ENCODE peak calls at places on chromosomes 2 and 18, in four cellular contexts. H is PC-9, S is GM23338, A is A673. M is an unnamed sample.

GRCh38 chr2:65199891-65200290 is 27.7 kb upstream of the ACTR2 start:
- DNase-seq in H (no peak), S (no peak), A (no peak), M (no peak)

GRCh38 chr2:65420712-65421431 is 11.5 kb downstream of the SPRED2 start:
- DNase-seq in H (peak), S (peak), A (peak), M (no peak)

GRCh38 chr2:39996653-39997080 is 217.6 kb upstream of the THUMPD2 start:
- DNase-seq in H (no peak), S (no peak), A (no peak), M (peak)

GRCh38 chr2:190791347-190791982 is 89.2 kb upstream of the GLS start:
- DNase-seq in H (peak), S (no peak), A (peak), M (peak)

GRCh38 chr2:84393829-84394228 is 65.3 kb downstream of the SUCLG1 start:
- DNase-seq in H (no peak), S (no peak), A (no peak), M (no peak)

GRCh38 chr18:59079264-59079972 is 60.3 kb upstream of the SEC11C start:
- DNase-seq in H (no peak), S (no peak), A (no peak), M (no peak)

GRCh38 chr2:175829741-175830140 is 172.3 kb downstream of the LNPK start:
- DNase-seq in H (no peak), S (no peak), A (no peak), M (no peak)

GRCh38 chr2:233674995-233675394 is 3.3 kb downstream of the UGT1A9 start:
- DNase-seq in H (peak), S (peak), A (peak), M (no peak)

GRCh38 chr2:8612734-8613179 is 69.1 kb upstream of the ID2 start:
- DNase-seq in H (no peak), S (no peak), A (no peak), M (no peak)

GRCh38 chr18:22503803-22504202 is 86.1 kb upstream of the CTAGE1 start:
- DNase-seq in H (no peak), S (no peak), A (no peak), M (no peak)

GRCh38 chr2:120343433-120344105 is 2.4 kb upstream of the INHBB start:
- DNase-seq in H (peak), S (peak), A (peak), M (peak)

GRCh38 chr2:120343100-120343432 is 2.9 kb upstream of the INHBB start:
- DNase-seq in H (no peak), S (no peak), A (no peak), M (no peak)

GRCh38 chr2:120344991-120345975 is 653 bp upstream of the INHBB start:
- DNase-seq in H (no peak), S (peak), A (peak), M (no peak)

GRCh38 chr2:120346034-120346666 is at the start of gene INHBB:
- DNase-seq in H (no peak), S (peak), A (no peak), M (no peak)

DNA sequence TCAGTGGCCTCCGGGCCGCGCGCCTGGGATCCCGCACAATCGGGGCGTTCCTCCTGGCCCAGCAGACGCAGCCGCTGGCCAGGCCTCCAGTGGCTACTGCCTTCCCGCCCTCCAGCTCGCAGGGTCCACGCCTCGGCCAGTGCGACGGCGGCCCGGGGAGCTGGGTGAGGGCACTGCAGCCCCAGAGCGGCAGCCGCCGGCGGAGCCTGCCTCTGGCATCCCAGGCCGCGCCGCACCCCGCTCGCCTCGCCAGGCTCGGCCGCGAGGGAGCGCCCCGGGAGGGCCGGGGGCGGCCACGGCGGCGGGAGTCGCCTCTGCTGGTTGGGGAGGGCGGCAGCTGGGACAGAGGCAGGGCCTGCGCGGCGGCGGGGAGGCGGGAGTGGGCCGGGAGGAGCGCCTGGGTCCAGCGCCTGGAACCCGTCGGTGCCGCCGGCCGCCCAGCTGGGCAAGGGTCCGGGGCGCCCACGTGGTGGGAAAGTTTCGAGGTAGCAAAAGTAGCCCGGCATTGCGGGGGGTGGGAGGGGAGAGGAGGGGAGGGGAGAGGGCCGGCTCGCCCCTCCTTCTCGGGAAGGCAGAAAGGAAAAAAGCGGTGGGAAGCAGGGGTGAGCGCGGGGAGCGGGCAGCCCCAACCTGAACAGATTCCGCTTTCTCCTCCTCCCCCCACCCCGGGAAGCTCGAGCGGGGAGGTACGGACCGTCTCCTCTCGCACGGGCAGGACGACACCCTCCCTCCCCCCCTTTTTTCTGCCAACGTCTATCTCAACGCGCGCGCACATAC is 1.5 kb upstream of the INHBB start:
- DNase-seq in H (peak), S (peak), A (no peak), M (no peak)
- TF ChIP-seq EZH2 in H (no peak), S (peak), A (peak), M (no peak)

GRCh38 chr2:152396763-152397162 is 61.8 kb downstream of the FMNL2 start:
- DNase-seq in H (no peak), S (no peak), A (no peak), M (no peak)
- TF ChIP-seq EZH2 in H (no peak), S (no peak), A (no peak), M (no peak)

GRCh38 chr2:19358242-19359020 is at the start of gene OSR1:
- DNase-seq in H (no peak), S (peak), A (no peak), M (peak)

GRCh38 chr2:19355931-19356544 is 2.4 kb downstream of the OSR1 start:
- DNase-seq in H (no peak), S (peak), A (no peak), M (peak)

GRCh38 chr2:19355416-19355821 is 3.0 kb downstream of the OSR1 start:
- DNase-seq in H (no peak), S (no peak), A (no peak), M (peak)

GRCh38 chr2:19357383-19358241 is 811 bp downstream of the OSR1 start:
- DNase-seq in H (no peak), S (peak), A (no peak), M (peak)

DNA sequence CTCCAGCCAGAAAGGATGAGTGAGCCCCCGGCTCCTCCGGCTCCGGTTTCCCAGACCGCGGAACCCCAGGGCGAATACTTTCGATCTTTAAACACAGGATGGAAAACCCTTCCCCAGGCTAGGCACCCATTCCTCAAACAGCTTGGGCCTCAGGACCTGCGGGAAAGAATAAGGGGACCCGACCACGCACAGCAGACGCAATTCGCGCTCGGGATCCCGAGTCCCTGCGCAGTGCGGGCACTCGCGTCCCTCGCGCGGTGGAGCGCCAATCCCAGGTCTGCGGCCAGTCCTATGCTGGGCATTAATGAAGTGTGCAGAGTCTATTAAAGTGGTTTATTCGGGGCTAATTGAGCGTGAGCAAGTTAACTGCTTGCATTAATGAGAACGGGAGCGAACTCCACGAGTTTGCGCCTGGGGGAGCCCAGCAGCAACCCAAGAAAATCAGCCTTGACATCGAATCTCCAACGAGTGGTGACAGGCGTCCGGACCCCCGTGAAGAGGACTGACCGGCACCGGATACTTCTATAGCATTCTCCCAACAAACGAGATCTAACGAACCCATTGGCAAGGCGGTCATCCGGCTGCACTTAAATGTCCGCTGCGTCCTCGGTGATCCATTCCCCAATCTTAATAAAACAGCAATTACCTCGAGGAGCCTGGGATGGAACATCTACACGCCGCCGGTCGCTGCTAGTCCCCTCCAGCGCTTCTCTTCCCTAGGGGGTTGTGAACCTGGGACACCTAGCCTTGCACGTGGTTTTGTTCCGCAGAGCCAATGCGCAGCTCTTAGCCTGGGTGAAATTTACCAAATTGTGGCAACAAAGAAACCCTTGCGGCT is 1.7 kb downstream of the OSR1 start:
- DNase-seq in H (no peak), S (peak), A (no peak), M (peak)
- TF ChIP-seq EZH2 in H (no peak), S (peak), A (no peak), M (no peak)

GRCh38 chr2:218991674-218992168 is 1.5 kb downstream of the CRYBA2 start:
- DNase-seq in H (no peak), S (peak), A (no peak), M (peak)

GRCh38 chr2:218990052-218990451 is 3.2 kb downstream of the CRYBA2 start:
- DNase-seq in H (no peak), S (no peak), A (no peak), M (no peak)

GRCh38 chr2:218988650-218989049 is 3.7 kb upstream of the FEV start:
- DNase-seq in H (no peak), S (no peak), A (no peak), M (no peak)

GRCh38 chr2:218992196-218992595 is 1.0 kb downstream of the CRYBA2 start:
- DNase-seq in H (no peak), S (no peak), A (no peak), M (no peak)

DNA sequence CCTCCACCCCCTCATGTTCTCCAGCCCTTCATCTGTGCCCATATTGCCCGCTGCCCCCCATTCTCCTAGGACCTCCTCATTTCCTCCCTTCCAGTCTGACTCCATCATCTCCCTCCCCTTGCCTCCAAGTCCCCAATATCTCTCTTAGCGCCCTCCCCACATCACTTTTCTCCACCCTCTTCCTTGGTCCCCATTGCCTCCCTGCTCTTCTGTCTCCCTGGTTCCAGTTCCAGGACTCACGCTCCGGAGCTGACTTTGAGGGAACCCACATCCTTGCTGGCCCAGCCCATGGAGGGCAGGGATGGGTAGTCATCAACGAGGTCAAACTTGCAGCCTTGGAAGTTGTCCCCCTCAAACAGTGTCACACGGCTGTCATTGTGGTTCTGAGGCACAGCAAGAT is 2.6 kb downstream of the CRYBA2 start:
- DNase-seq in H (no peak), S (no peak), A (no peak), M (no peak)
- TF ChIP-seq EZH2 in H (no peak), S (peak), A (no peak), M (no peak)

GRCh38 chr2:128777091-128778045 is 458.7 kb upstream of the HS6ST1 start:
- DNase-seq in H (no peak), S (no peak), A (no peak), M (no peak)
- TF ChIP-seq EZH2 in H (no peak), S (no peak), A (no peak), M (no peak)

DNA sequence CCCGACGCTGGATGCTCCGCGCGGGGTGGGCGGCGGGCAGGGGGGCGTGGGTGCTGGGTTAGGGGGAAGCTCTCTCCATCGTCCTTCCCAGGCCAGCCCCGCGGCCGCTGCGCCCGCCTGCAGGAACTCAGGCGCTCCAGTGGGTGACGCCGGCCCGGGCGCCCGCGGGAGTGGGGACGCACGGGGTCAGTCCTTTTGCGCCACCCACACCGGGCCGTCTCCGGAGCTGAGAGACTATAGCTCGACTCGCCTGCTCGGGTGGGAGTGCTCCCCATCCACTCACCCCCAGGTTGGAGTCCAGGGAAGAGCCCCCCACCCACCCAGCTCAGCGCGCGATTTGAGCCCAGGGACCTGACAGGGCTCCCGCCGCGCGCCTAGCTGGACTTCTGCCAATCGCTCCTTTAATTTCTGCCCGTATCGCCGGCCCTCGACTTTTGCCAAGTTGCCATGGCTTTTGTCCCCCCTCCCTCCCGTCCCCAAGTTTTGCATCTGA is 205.6 kb upstream of the SMAD2 start:
- DNase-seq in H (no peak), S (peak), A (no peak), M (no peak)
- TF ChIP-seq EZH2 in H (no peak), S (peak), A (no peak), M (no peak)

GRCh38 chr18:10047237-10047636 is 133.4 kb downstream of the VAPA start:
- DNase-seq in H (no peak), S (no peak), A (no peak), M (no peak)

GRCh38 chr18:10049721-10050120 is 135.9 kb downstream of the VAPA start:
- DNase-seq in H (no peak), S (no peak), A (no peak), M (no peak)

GRCh38 chr18:10044054-10044453 is 130.2 kb downstream of the VAPA start:
- DNase-seq in H (no peak), S (peak), A (no peak), M (no peak)

GRCh38 chr18:10045296-10045891 is 131.6 kb downstream of the VAPA start:
- DNase-seq in H (no peak), S (no peak), A (no peak), M (no peak)

DNA sequence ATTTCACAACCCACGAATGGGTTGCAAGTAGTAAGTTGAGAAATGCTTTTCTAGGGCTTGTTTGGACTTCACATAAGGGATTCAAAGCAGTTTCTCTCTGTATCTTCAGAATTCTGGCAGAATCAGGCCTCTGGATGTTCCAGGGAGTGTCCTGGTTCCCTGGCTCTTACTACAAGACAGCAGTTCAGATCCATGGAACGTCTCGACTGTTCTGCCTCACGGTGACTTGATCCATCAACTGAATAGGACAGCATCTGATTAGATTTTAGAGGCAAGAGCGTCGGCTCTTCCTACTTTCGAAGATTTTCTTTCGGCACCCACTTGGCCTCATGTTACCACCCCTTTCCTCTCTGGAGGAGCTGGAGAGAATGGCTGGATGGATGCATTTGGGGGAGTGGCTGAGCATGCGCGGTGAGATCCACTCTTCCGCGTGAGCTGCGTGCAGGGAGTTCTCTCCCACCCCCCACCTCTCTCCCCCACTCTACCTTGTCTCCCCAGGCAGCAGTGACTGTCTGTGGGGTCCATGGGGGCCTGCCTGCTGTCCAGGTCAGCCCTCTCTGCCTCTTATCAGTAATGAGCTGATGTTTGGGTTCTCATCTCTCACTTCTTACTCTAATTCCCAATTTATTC is 132.5 kb downstream of the VAPA start:
- DNase-seq in H (no peak), S (no peak), A (no peak), M (no peak)
- TF ChIP-seq EZH2 in H (no peak), S (no peak), A (no peak), M (no peak)

GRCh38 chr2:112645396-112646101 is at the start of gene SLC20A1:
- DNase-seq in H (peak), S (peak), A (peak), M (peak)

GRCh38 chr2:112646102-112646719 is 472 bp downstream of the SLC20A1 start:
- DNase-seq in H (no peak), S (peak), A (peak), M (no peak)

GRCh38 chr2:112644155-112644932 is 1.4 kb upstream of the SLC20A1 start:
- DNase-seq in H (peak), S (peak), A (no peak), M (peak)

GRCh38 chr2:112643488-112643887 is 2.3 kb upstream of the SLC20A1 start:
- DNase-seq in H (no peak), S (no peak), A (no peak), M (no peak)

GRCh38 chr2:112644933-112645395 is 775 bp upstream of the SLC20A1 start:
- DNase-seq in H (no peak), S (no peak), A (no peak), M (no peak)
- TF ChIP-seq EZH2 in H (no peak), S (no peak), A (no peak), M (no peak)

GRCh38 chr2:199470361-199470671 is 12.6 kb upstream of the SATB2 start:
- DNase-seq in H (no peak), S (no peak), A (no peak), M (no peak)

GRCh38 chr2:199470672-199471442 is 13.1 kb upstream of the SATB2 start:
- DNase-seq in H (no peak), S (peak), A (no peak), M (no peak)

GRCh38 chr2:199471443-199472057 is 13.8 kb upstream of the SATB2 start:
- DNase-seq in H (no peak), S (peak), A (peak), M (no peak)

GRCh38 chr2:199468561-199469513 is 11.1 kb upstream of the SATB2 start:
- DNase-seq in H (no peak), S (peak), A (no peak), M (no peak)

GRCh38 chr2:199469514-199470360 is 12.0 kb upstream of the SATB2 start:
- DNase-seq in H (no peak), S (peak), A (no peak), M (no peak)
- TF ChIP-seq EZH2 in H (no peak), S (peak), A (no peak), M (peak)